ENCODE peak calls at places on chromosomes 7 and 10, in five cellular contexts. Q is sciatic nerve, O is cardiac muscle cell, C is HS-5, D is ureter. R is an unnamed sample.
A peak's percentile ranks its signal among the peaks of the same experiment; 100 is the strongest.

GRCh38 chr10:71253981-71254818 is 41.8 kb downstream of the UNC5B start:
- DNase-seq in Q (no peak), O (no peak), C (no peak), D (no peak), R (no peak)

GRCh38 chr10:109450702-109451101 is 472.6 kb downstream of the XPNPEP1 start:
- DNase-seq in Q (no peak), O (no peak), C (no peak), D (no peak), R (no peak)

GRCh38 chr7:100894860-100895700 is 608 bp downstream of the ACHE start:
- DNase-seq in Q (no peak), O (no peak), C (no peak), D (peak; percentile 63), R (no peak)

GRCh38 chr10:17428096-17428615 is 26.2 kb downstream of the ST8SIA6 start:
- DNase-seq in Q (no peak), O (no peak), C (no peak), D (no peak), R (no peak)

GRCh38 chr7:150476819-150477631 is 26.6 kb downstream of the GIMAP8 start:
- DNase-seq in Q (no peak), O (no peak), C (no peak), D (no peak), R (no peak)

GRCh38 chr10:8060010-8060703 is 5.7 kb downstream of the GATA3 start:
- DNase-seq in Q (no peak), O (no peak), C (no peak), D (no peak), R (no peak)

GRCh38 chr10:73117976-73118743 is 7.9 kb downstream of the NUDT13 start:
- DNase-seq in Q (no peak), O (peak; percentile 15), C (no peak), D (no peak), R (no peak)

GRCh38 chr10:93703066-93703465 is 674 bp upstream of the FRA10AC1 start:
- DNase-seq in Q (no peak), O (peak; percentile 12), C (no peak), D (no peak), R (no peak)

GRCh38 chr7:101133621-101134398 is 6.9 kb downstream of the SERPINE1 start:
- DNase-seq in Q (no peak), O (peak; percentile 74), C (no peak), D (no peak), R (no peak)

GRCh38 chr7:34776748-34777358 is 118.8 kb downstream of the NPSR1 start:
- DNase-seq in Q (no peak), O (no peak), C (no peak), D (no peak), R (no peak)

GRCh38 chr7:24440851-24441250 is 132.4 kb upstream of the PALS2 start:
- DNase-seq in Q (no peak), O (no peak), C (peak; percentile 67), D (no peak), R (no peak)

GRCh38 chr10:77248104-77248503 is 389.5 kb downstream of the KCNMA1 start:
- DNase-seq in Q (no peak), O (peak; percentile 27), C (no peak), D (no peak), R (no peak)

GRCh38 chr7:99559276-99559915 is 954 bp downstream of the ZNF655 start:
- DNase-seq in Q (no peak), O (no peak), C (no peak), D (no peak), R (no peak)

GRCh38 chr7:26854932-26855331 is 9.5 kb downstream of the SKAP2 start:
- DNase-seq in Q (no peak), O (no peak), C (no peak), D (no peak), R (no peak)

GRCh38 chr7:157272351-157273207 is 64.2 kb upstream of the DNAJB6 start:
- DNase-seq in Q (peak; percentile 47), O (no peak), C (no peak), D (no peak), R (no peak)

GRCh38 chr7:76424413-76425111 is at the start of gene ZP3:
- DNase-seq in Q (no peak), O (no peak), C (no peak), D (no peak), R (no peak)

GRCh38 chr10:122113161-122113944 is 124.4 kb downstream of the TACC2 start:
- DNase-seq in Q (peak; percentile 89), O (peak; percentile 74), C (no peak), D (peak; percentile 80), R (peak; percentile 71)

GRCh38 chr7:118288098-118288497 is 63.6 kb downstream of the ANKRD7 start:
- DNase-seq in Q (no peak), O (peak; percentile 5), C (no peak), D (no peak), R (no peak)

GRCh38 chr7:102892631-102893278 is 20.0 kb upstream of the LRRC17 start:
- DNase-seq in Q (no peak), O (peak; percentile 77), C (no peak), D (no peak), R (no peak)

GRCh38 chr10:44650576-44651394 is 260.4 kb upstream of the TMEM72 start:
- DNase-seq in Q (no peak), O (peak; percentile 43), C (no peak), D (no peak), R (no peak)

GRCh38 chr7:103387267-103387666 is 39.8 kb downstream of the PSMC2 start:
- DNase-seq in Q (no peak), O (no peak), C (no peak), D (no peak), R (no peak)

GRCh38 chr7:143002106-143002505 is 24.8 kb downstream of the OR9A2 start:
- DNase-seq in Q (no peak), O (peak; percentile 55), C (no peak), D (no peak), R (no peak)